ENCODE peak calls at places on chromosomes 5 and 9, in seven cellular contexts. Q is transverse colon, Z is HCT116, R is heart left ventricle, B is esophagus squamous epithelium, N is Peyer's patch, A is colonic mucosa. E is an unnamed sample.

GRCh38 chr5:138360941-138361452 is 8.5 kb downstream of the KDM3B start:
- DNase-seq in Q (no peak), Z (no peak), R (no peak), B (no peak), N (no peak), A (no peak), E (no peak)

GRCh38 chr5:170985486-170985885 is 123.7 kb downstream of the RANBP17 start:
- DNase-seq in Q (no peak), Z (no peak), R (no peak), B (no peak), N (no peak), A (no peak), E (no peak)

GRCh38 chr9:136901516-136902258 is 15.4 kb downstream of the TRAF2 start:
- DNase-seq in Q (peak; percentile 79), Z (peak; percentile 41), R (no peak), B (no peak), N (peak; percentile 80), A (peak; percentile 82), E (peak; percentile 90)

GRCh38 chr5:156359452-156359851 is 32.5 kb downstream of the SGCD start:
- DNase-seq in Q (no peak), Z (no peak), R (no peak), B (no peak), N (no peak), A (no peak), E (no peak)

GRCh38 chr5:84779206-84779605 is 394.5 kb upstream of the EDIL3 start:
- DNase-seq in Q (no peak), Z (no peak), R (no peak), B (no peak), N (no peak), A (no peak), E (no peak)

GRCh38 chr9:37915911-37916470 is 12.1 kb upstream of the SLC25A51 start:
- DNase-seq in Q (no peak), Z (no peak), R (no peak), B (no peak), N (no peak), A (no peak), E (no peak)

GRCh38 chr5:157126-157715 is 34.1 kb upstream of the LRRC14B start:
- DNase-seq in Q (no peak), Z (no peak), R (no peak), B (no peak), N (no peak), A (peak; percentile 8), E (no peak)

GRCh38 chr5:60590172-60590571 is 109.8 kb downstream of the DEPDC1B start:
- DNase-seq in Q (no peak), Z (no peak), R (no peak), B (no peak), N (no peak), A (no peak), E (no peak)

GRCh38 chr5:160926428-160926827 is 74.4 kb upstream of the ATP10B start:
- DNase-seq in Q (peak; percentile 83), Z (no peak), R (no peak), B (no peak), N (no peak), A (peak; percentile 86), E (no peak)

GRCh38 chr9:27423919-27424710 is 100.0 kb upstream of the IFNK start:
- DNase-seq in Q (no peak), Z (no peak), R (no peak), B (no peak), N (no peak), A (no peak), E (no peak)

GRCh38 chr9:86287013-86287412 is 4.7 kb upstream of the ISCA1 start:
- DNase-seq in Q (no peak), Z (no peak), R (no peak), B (no peak), N (no peak), A (no peak), E (no peak)

GRCh38 chr5:39200081-39200480 is 19.3 kb downstream of the FYB1 start:
- DNase-seq in Q (no peak), Z (no peak), R (no peak), B (no peak), N (no peak), A (no peak), E (no peak)

GRCh38 chr5:52692039-52692438 is 95.7 kb upstream of the ITGA1 start:
- DNase-seq in Q (no peak), Z (no peak), R (no peak), B (no peak), N (no peak), A (no peak), E (no peak)

GRCh38 chr9:15286288-15286834 is 20.7 kb downstream of the TTC39B start:
- DNase-seq in Q (no peak), Z (no peak), R (no peak), B (no peak), N (no peak), A (peak; percentile 17), E (no peak)

GRCh38 chr9:137757613-137758029 is 120.0 kb upstream of the CACNA1B start:
- DNase-seq in Q (peak; percentile 47), Z (peak; percentile 19), R (no peak), B (no peak), N (no peak), A (no peak), E (peak; percentile 34)

GRCh38 chr9:83020327-83020726 is 42.6 kb downstream of the RASEF start:
- DNase-seq in Q (no peak), Z (no peak), R (no peak), B (no peak), N (no peak), A (no peak), E (no peak)

GRCh38 chr9:91814214-91814613 is 135.8 kb downstream of the ROR2 start:
- DNase-seq in Q (no peak), Z (no peak), R (no peak), B (no peak), N (no peak), A (no peak), E (no peak)

GRCh38 chr5:72608297-72608696 is 101.1 kb upstream of the ZNF366 start:
- DNase-seq in Q (no peak), Z (no peak), R (peak; percentile 43), B (no peak), N (no peak), A (no peak), E (no peak)

GRCh38 chr9:91231619-91232018 is 130.1 kb downstream of the AUH start:
- DNase-seq in Q (no peak), Z (no peak), R (no peak), B (no peak), N (no peak), A (no peak), E (no peak)

GRCh38 chr5:179858241-179858585 is 404 bp downstream of the MRNIP start:
- DNase-seq in Q (peak; percentile 55), Z (no peak), R (no peak), B (no peak), N (peak; percentile 69), A (peak; percentile 49), E (no peak)

GRCh38 chr5:154782812-154783592 is 27.8 kb downstream of the LARP1 start:
- DNase-seq in Q (no peak), Z (no peak), R (no peak), B (no peak), N (no peak), A (no peak), E (no peak)

GRCh38 chr9:77672183-77672582 is 24.1 kb upstream of the GNA14 start:
- DNase-seq in Q (no peak), Z (no peak), R (no peak), B (no peak), N (no peak), A (no peak), E (no peak)
- H3K4me1 ChIP-seq in Q (peaks cover 9% of the 10 kb centered on the region), Z (no peaks in the 10 kb centered on the region), R (no peaks in the 10 kb centered on the region), B (peaks cover 1% of the 10 kb centered on the region), N (no peaks in the 10 kb centered on the region), A (no peaks in the 10 kb centered on the region), E (no peaks in the 10 kb centered on the region)

GRCh38 chr9:87827341-87827740 is 55.3 kb upstream of the SPATA31E1 start:
- DNase-seq in Q (no peak), Z (no peak), R (no peak), B (no peak), N (no peak), A (no peak), E (no peak)
- H3K4me3 ChIP-seq in Q (no peak overlapping the region), Z (no peak overlapping the region), R (no peak overlapping the region), B (no peak overlapping the region), N (no peak overlapping the region), A (no peak overlapping the region), E (no peak overlapping the region)

DNA sequence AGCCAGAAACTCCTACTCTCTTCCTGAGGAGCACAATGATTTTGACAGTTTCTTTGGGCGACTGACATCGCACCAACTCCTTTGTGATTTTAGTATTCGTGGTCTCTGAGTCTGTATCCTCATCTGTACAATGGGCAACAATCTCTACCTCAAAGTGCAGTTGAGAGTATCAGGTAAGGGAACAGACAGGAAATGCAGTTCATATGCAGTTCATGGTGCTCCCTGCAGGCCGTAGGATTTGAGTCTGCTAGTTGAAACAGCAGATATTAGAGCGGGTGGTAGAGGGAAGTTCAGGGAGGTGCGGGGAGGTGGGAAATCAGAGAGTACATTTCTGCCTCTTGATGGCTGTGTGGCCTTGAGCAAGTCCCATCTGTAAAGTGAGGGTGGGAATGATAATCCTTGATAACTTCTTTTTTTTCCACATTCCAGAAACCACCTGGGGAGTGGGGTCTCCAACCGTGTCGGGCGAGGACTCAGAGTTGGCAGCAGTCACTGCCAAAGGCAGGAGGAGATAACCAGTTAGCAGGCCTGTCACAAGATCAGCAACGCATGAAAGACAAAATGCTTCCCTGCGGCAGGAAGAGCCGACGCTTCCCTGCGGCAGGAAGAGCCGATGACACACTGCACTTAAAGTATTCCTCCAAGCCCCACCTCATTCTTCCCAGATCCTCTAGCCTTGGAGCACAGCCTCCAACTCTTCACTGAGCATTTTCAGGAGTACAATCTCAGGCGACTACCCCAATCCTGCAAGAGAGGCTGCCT is 6.0 kb upstream of the NEK6 start:
- DNase-seq in Q (no peak), Z (no peak), R (no peak), B (no peak), N (peak; percentile 26), A (no peak), E (no peak)
- H3K27ac ChIP-seq in Q (no peak overlapping the region), Z (no peak overlapping the region), R (no peak overlapping the region), B (no peak overlapping the region), N (no peak overlapping the region), A (no peak overlapping the region), E (no peak overlapping the region)

GRCh38 chr5:150498971-150499370 is 9.0 kb upstream of the NDST1 start:
- DNase-seq in Q (no peak), Z (no peak), R (no peak), B (no peak), N (no peak), A (no peak), E (no peak)

GRCh38 chr5:150499437-150499956 is 8.4 kb upstream of the NDST1 start:
- DNase-seq in Q (no peak), Z (no peak), R (no peak), B (no peak), N (no peak), A (no peak), E (no peak)

GRCh38 chr5:150500328-150500841 is 7.5 kb upstream of the NDST1 start:
- DNase-seq in Q (peak; percentile 64), Z (no peak), R (peak; percentile 73), B (no peak), N (no peak), A (peak; percentile 63), E (no peak)

GRCh38 chr5:150502106-150502505 is 5.8 kb upstream of the NDST1 start:
- DNase-seq in Q (no peak), Z (no peak), R (no peak), B (no peak), N (no peak), A (no peak), E (no peak)

DNA sequence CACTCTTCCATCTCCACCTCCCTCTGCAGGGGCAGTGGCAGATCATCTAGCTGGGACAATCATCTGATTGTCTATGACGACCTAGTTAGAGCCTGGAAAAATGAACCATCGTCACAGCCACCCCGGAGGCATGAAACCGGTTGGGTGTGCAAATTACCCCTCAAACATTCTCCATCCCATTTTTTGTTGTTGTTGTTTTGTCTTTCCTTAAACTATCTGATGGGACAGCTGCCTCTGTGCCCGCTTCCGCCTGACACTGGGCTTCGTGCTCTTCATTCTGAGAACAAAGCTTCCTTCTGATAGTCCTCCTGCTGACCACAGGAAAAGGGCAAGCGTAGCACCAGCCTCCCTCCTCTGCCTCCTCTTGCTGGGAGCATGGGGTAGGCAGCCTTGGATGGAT is 7.0 kb upstream of the NDST1 start:
- DNase-seq in Q (no peak), Z (no peak), R (no peak), B (no peak), N (no peak), A (no peak), E (no peak)
- H3K4me1 ChIP-seq in Q (peaks cover 79% of the 10 kb centered on the region), Z (peaks cover 34% of the 10 kb centered on the region), R (peaks cover 98% of the 10 kb centered on the region), B (peaks cover 100% of the 10 kb centered on the region), N (peaks cover 3% of the 10 kb centered on the region), A (peaks cover 9% of the 10 kb centered on the region), E (no peaks in the 10 kb centered on the region)

E was measured in CD4-positive, alpha-beta memory T cell.